ENCODE peak calls at places on chromosome X, in five cellular contexts. One of them, this sample, is unnamed.
A peak's percentile ranks its signal among the peaks of the same experiment; 100 is the strongest.

GRCh38 chrX:138745215-138745614 is 33.7 kb upstream of the FGF13 start:
- DNase-seq in A549: peak; percentile 40
- DNase-seq in K562: peak; percentile 34
- DNase-seq in HepG2: peak; percentile 12
- DNase-seq in GM12878: peak; percentile 8
- DNase-seq in this sample: peak; percentile 78

GRCh38 chrX:74534569-74535038 is 79.8 kb downstream of the RLIM start:
- DNase-seq in A549: no peak
- DNase-seq in K562: no peak
- DNase-seq in HepG2: no peak
- DNase-seq in GM12878: peak; percentile 36
- DNase-seq in this sample: no peak

GRCh38 chrX:74923942-74924448 is 1.3 kb downstream of the NEXMIF start:
- DNase-seq in A549: no peak
- DNase-seq in K562: no peak
- DNase-seq in HepG2: no peak
- DNase-seq in GM12878: no peak
- DNase-seq in this sample: peak; percentile 37

GRCh38 chrX:125132274-125132673 is 187.4 kb upstream of the TEX13C start:
- DNase-seq in A549: peak; percentile 37
- DNase-seq in K562: peak; percentile 32
- DNase-seq in HepG2: peak; percentile 0
- DNase-seq in GM12878: no peak
- DNase-seq in this sample: peak; percentile 72

GRCh38 chrX:69019073-69019890 is 146.0 kb downstream of the PJA1 start:
- DNase-seq in A549: no peak
- DNase-seq in K562: no peak
- DNase-seq in HepG2: no peak
- DNase-seq in GM12878: no peak
- DNase-seq in this sample: no peak

GRCh38 chrX:111040377-111041017 is 55.5 kb upstream of the PAK3 start:
- DNase-seq in A549: peak; percentile 11
- DNase-seq in K562: no peak
- DNase-seq in HepG2: no peak
- DNase-seq in GM12878: no peak
- DNase-seq in this sample: no peak

GRCh38 chrX:24982306-24982965 is 33.3 kb downstream of the ARX start:
- DNase-seq in A549: no peak
- DNase-seq in K562: no peak
- DNase-seq in HepG2: no peak
- DNase-seq in GM12878: no peak
- DNase-seq in this sample: no peak

GRCh38 chrX:137565921-137566745 is at the start of gene ZIC3:
- DNase-seq in A549: no peak
- DNase-seq in K562: no peak
- DNase-seq in HepG2: no peak
- DNase-seq in GM12878: no peak
- DNase-seq in this sample: peak; percentile 80

GRCh38 chrX:320126-320783 is 1.7 kb upstream of the GTPBP6 start:
- DNase-seq in A549: no peak
- DNase-seq in K562: no peak
- DNase-seq in HepG2: no peak
- DNase-seq in GM12878: no peak
- DNase-seq in this sample: peak; percentile 51

GRCh38 chrX:120419465-120419864 is 49.6 kb downstream of the LAMP2 start:
- DNase-seq in A549: no peak
- DNase-seq in K562: no peak
- DNase-seq in HepG2: no peak
- DNase-seq in GM12878: no peak
- DNase-seq in this sample: no peak

GRCh38 chrX:130994671-130995070 is 63.5 kb upstream of the ARHGAP36 start:
- DNase-seq in A549: peak; percentile 21
- DNase-seq in K562: peak; percentile 28
- DNase-seq in HepG2: no peak
- DNase-seq in GM12878: no peak
- DNase-seq in this sample: peak; percentile 61

GRCh38 chrX:109902665-109903064 is 100.2 kb upstream of the TMEM164 start:
- DNase-seq in A549: peak; percentile 47
- DNase-seq in K562: no peak
- DNase-seq in HepG2: peak; percentile 41
- DNase-seq in GM12878: no peak
- DNase-seq in this sample: no peak

GRCh38 chrX:133513116-133513515 is 97.8 kb upstream of the GPC4 start:
- DNase-seq in A549: no peak
- DNase-seq in K562: no peak
- DNase-seq in HepG2: no peak
- DNase-seq in GM12878: no peak
- DNase-seq in this sample: no peak

GRCh38 chrX:66200855-66201795 is 37.1 kb downstream of the HEPH start:
- DNase-seq in A549: peak; percentile 9
- DNase-seq in K562: no peak
- DNase-seq in HepG2: no peak
- DNase-seq in GM12878: no peak
- DNase-seq in this sample: peak; percentile 5

GRCh38 chrX:142089193-142089592 is 115.9 kb downstream of the MAGEC2 start:
- DNase-seq in A549: peak; percentile 36
- DNase-seq in K562: peak; percentile 1
- DNase-seq in HepG2: no peak
- DNase-seq in GM12878: no peak
- DNase-seq in this sample: peak; percentile 17

GRCh38 chrX:105331244-105331643 is 110.8 kb upstream of the TEX13A start:
- DNase-seq in A549: no peak
- DNase-seq in K562: no peak
- DNase-seq in HepG2: no peak
- DNase-seq in GM12878: no peak
- DNase-seq in this sample: no peak

GRCh38 chrX:34653811-34654210 is 3.3 kb downstream of the TMEM47 start:
- DNase-seq in A549: no peak
- DNase-seq in K562: no peak
- DNase-seq in HepG2: no peak
- DNase-seq in GM12878: no peak
- DNase-seq in this sample: no peak

DNA sequence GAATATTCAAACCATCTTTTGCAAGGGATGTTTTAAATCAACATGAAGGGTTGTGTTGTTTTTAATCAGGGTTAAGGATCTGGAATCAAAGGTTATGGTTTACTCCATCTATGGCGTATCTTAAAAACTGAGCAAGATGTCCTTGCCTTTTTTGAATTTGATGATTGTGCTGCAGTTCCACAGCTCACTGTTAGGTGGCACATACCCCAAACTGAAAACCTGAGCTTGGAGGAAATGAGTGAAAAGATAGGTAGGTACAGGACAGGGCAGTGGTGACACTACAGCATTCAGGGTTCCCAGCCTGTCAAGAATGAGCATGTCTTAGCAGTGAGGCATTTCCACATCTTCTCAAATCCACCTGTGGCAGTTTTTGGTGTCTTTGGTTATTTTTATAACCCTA is 13.1 kb upstream of the EOLA1 start:
- DNase-seq in A549: peak; percentile 53
- DNase-seq in K562: peak; percentile 24
- DNase-seq in HepG2: peak; percentile 21
- DNase-seq in GM12878: no peak
- DNase-seq in this sample: peak; percentile 45
- TF ChIP-seq JUNB in A549: no peak
- TF ChIP-seq JUNB in K562: no peak
- TF ChIP-seq JUNB in HepG2: no peak
- TF ChIP-seq JUNB in GM12878: no peak
- TF ChIP-seq JUNB in this sample: no peak

GRCh38 chrX:17527932-17528331 is 152.9 kb downstream of the NHS start:
- DNase-seq in A549: no peak
- DNase-seq in K562: no peak
- DNase-seq in HepG2: no peak
- DNase-seq in GM12878: no peak
- DNase-seq in this sample: no peak
- TF ChIP-seq JUNB in A549: no peak
- TF ChIP-seq JUNB in K562: no peak
- TF ChIP-seq JUNB in HepG2: no peak
- TF ChIP-seq JUNB in GM12878: no peak
- TF ChIP-seq JUNB in this sample: no peak

DNA sequence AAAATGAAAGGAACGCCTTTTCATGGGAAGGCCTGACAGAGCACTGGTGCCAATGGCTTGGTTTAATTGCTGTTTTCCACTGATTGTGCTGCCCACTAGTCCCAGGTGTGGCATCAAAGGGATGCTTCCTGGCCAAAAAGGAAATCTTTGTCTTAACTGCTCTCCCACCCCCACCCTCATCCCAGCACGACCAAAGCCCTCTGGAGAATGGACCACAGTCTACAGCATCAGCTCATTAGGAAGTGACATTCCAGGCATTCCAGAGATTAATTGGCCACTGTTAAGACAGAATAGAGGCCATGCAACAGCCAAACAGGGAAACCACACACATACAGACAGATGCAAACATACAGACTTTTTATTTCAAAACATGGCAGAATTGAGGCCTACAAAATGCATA is 143.2 kb downstream of the LHFPL1 start:
- DNase-seq in A549: no peak
- DNase-seq in K562: no peak
- DNase-seq in HepG2: no peak
- DNase-seq in GM12878: no peak
- DNase-seq in this sample: peak; percentile 80
- TF ChIP-seq JUNB in A549: no peak
- TF ChIP-seq JUNB in K562: no peak
- TF ChIP-seq JUNB in HepG2: no peak
- TF ChIP-seq JUNB in GM12878: no peak
- TF ChIP-seq JUNB in this sample: no peak

DNA sequence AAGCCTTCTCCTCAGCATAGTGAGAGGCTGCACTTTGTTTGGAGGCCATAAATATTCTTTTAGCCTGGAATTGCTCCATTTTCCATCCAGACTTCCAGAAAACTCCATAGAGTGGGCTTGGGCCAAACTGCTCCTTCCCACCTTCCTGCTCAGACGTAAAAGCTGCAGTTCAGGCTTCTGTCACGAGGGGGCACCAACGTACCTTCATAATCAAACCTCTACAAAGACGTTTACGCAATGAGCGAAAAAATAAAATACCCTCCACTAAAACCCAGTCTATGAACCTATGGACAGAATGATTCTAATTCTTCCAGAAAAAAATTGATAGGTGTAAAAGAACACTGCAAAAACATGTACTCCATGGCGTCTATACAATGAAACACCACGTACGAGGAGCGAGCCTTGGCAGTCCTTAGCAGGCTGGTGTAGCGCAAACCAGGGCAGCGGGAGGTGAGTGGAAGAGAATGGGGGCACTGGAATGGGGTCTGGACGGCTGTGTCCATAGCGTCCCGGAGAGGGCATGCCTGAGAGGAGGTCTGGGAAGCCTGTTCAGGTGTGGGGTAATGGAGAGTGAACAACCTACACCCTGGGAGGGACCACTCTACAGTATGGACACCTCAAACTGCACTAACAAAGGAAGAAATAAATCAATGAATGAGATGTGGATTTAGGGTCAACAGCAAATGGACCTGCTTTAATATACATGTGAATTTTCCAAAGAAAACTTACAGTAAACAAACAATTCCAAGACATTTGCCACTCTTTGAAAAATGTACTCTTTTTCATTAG is 14.3 kb upstream of the RAB40A start:
- DNase-seq in A549: peak; percentile 66
- DNase-seq in K562: peak; percentile 16
- DNase-seq in HepG2: peak; percentile 43
- DNase-seq in GM12878: peak; percentile 21
- DNase-seq in this sample: peak; percentile 68
- TF ChIP-seq JUNB in A549: no peak
- TF ChIP-seq JUNB in K562: no peak
- TF ChIP-seq JUNB in HepG2: no peak
- TF ChIP-seq JUNB in GM12878: no peak
- TF ChIP-seq JUNB in this sample: no peak

GRCh38 chrX:14528629-14529287 is 578 bp upstream of the GLRA2 start:
- DNase-seq in A549: peak; percentile 61
- DNase-seq in K562: peak; percentile 10
- DNase-seq in HepG2: peak; percentile 10
- DNase-seq in GM12878: peak; percentile 4
- DNase-seq in this sample: peak; percentile 76

GRCh38 chrX:14533867-14534266 is 4.5 kb downstream of the GLRA2 start:
- DNase-seq in A549: no peak
- DNase-seq in K562: no peak
- DNase-seq in HepG2: no peak
- DNase-seq in GM12878: no peak
- DNase-seq in this sample: no peak

DNA sequence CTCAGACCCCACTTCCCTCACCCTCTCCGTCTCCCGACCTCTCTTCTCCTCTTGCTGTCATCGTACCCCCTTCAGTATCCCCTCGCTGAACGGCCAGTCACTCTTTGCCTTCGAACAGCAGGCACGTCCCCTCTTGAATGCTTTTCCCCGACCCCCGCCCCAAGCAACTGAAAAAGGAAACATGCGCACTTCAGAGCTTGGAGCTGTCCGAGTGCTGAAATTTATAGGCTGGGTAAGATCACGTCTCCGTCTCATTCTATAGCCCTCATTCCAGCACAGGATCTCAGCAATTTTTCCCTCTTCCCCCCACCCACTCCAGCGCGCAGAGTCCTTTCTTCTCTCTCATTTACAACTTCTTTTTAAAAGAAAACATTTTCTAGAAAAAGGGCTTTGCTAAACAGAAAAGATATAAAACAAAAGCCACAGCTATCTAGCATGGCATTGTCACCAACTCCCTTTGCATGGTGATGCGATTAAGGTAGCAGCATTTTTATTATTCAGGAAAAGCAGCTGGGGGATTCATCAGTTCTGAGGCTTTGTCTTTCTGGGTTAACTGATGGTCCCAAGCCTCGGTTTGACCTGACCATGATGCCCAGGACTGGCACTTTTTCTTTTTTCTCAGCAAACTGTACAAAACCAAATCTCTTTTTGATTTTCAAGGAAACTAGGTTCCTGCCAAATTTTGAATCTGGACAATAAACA is at the start of gene GLRA2:
- DNase-seq in A549: peak; percentile 1
- DNase-seq in K562: peak; percentile 3
- DNase-seq in HepG2: peak; percentile 1
- DNase-seq in GM12878: no peak
- DNase-seq in this sample: peak; percentile 76
- TF ChIP-seq JUNB in A549: no peak
- TF ChIP-seq JUNB in K562: no peak
- TF ChIP-seq JUNB in HepG2: no peak
- TF ChIP-seq JUNB in GM12878: no peak
- TF ChIP-seq JUNB in this sample: no peak

GRCh38 chrX:101507372-101507771 is 22.1 kb downstream of the ARMCX4 start:
- DNase-seq in A549: no peak
- DNase-seq in K562: no peak
- DNase-seq in HepG2: no peak
- DNase-seq in GM12878: no peak
- DNase-seq in this sample: no peak
- TF ChIP-seq JUNB in A549: no peak
- TF ChIP-seq JUNB in K562: no peak
- TF ChIP-seq JUNB in HepG2: no peak
- TF ChIP-seq JUNB in GM12878: no peak
- TF ChIP-seq JUNB in this sample: no peak